ENCODE peak calls at places on chromosomes 2 and 18, in seven cellular contexts. O is endothelial cell, Z is cardiac fibroblast, E is WTC11, Q is fibroblast of villous mesenchyme, D is OCI-LY7, P is right atrium auricular region. K is an unnamed sample.

GRCh38 chr2:58539973-58540372 is 298.8 kb upstream of the FANCL start:
- DNase-seq in O (no peak), Z (no peak), E (no peak), Q (no peak), D (no peak), P (no peak), K (no peak)

GRCh38 chr2:143934170-143934912 is 585.6 kb downstream of the ZEB2 start:
- DNase-seq in O (no peak), Z (no peak), E (no peak), Q (peak; percentile 52), D (no peak), P (no peak), K (no peak)

GRCh38 chr2:229387815-229388214 is 116.7 kb upstream of the PID1 start:
- DNase-seq in O (no peak), Z (no peak), E (no peak), Q (no peak), D (no peak), P (no peak), K (no peak)

GRCh38 chr2:2787301-2787907 is 456.3 kb upstream of the MYT1L start:
- DNase-seq in O (no peak), Z (no peak), E (peak; percentile 26), Q (no peak), D (no peak), P (no peak), K (no peak)

GRCh38 chr2:240386321-240386720 is 49.1 kb upstream of the GPC1 start:
- DNase-seq in O (no peak), Z (no peak), E (no peak), Q (no peak), D (no peak), P (no peak), K (no peak)

GRCh38 chr2:197740200-197740599 is 35.0 kb downstream of the MARS2 start:
- DNase-seq in O (no peak), Z (no peak), E (no peak), Q (no peak), D (no peak), P (no peak), K (no peak)

GRCh38 chr18:59220164-59220783 is 316 bp downstream of the GRP start:
- DNase-seq in O (peak; percentile 22), Z (no peak), E (peak; percentile 34), Q (no peak), D (no peak), P (no peak), K (peak; percentile 34)

GRCh38 chr18:36539674-36540073 is 242.2 kb downstream of the FHOD3 start:
- DNase-seq in O (no peak), Z (peak; percentile 63), E (no peak), Q (peak; percentile 3), D (no peak), P (no peak), K (no peak)

GRCh38 chr2:173914055-173914922 is 50.9 kb downstream of the SP3 start:
- DNase-seq in O (no peak), Z (no peak), E (no peak), Q (no peak), D (no peak), P (no peak), K (no peak)

GRCh38 chr2:48530033-48530804 is at the start of gene STON1:
- DNase-seq in O (peak; percentile 16), Z (peak; percentile 36), E (peak; percentile 36), Q (peak; percentile 80), D (no peak), P (no peak), K (peak; percentile 70)

GRCh38 chr2:72722492-72723090 is 103.2 kb downstream of the EXOC6B start:
- DNase-seq in O (no peak), Z (peak; percentile 57), E (no peak), Q (peak; percentile 74), D (no peak), P (no peak), K (no peak)

GRCh38 chr2:233919938-233920337 is 2.8 kb downstream of the TRPM8 start:
- DNase-seq in O (no peak), Z (peak; percentile 61), E (no peak), Q (peak; percentile 6), D (no peak), P (no peak), K (no peak)

GRCh38 chr2:233912799-233913423 is 4.3 kb upstream of the TRPM8 start:
- DNase-seq in O (peak; percentile 78), Z (peak; percentile 43), E (peak; percentile 82), Q (peak; percentile 33), D (peak; percentile 23), P (no peak), K (no peak)

GRCh38 chr2:233919319-233919718 is 2.1 kb downstream of the TRPM8 start:
- DNase-seq in O (no peak), Z (no peak), E (no peak), Q (no peak), D (no peak), P (no peak), K (no peak)

GRCh38 chr2:233917146-233917545 is at the start of gene TRPM8:
- DNase-seq in O (no peak), Z (no peak), E (no peak), Q (no peak), D (no peak), P (no peak), K (no peak)

DNA sequence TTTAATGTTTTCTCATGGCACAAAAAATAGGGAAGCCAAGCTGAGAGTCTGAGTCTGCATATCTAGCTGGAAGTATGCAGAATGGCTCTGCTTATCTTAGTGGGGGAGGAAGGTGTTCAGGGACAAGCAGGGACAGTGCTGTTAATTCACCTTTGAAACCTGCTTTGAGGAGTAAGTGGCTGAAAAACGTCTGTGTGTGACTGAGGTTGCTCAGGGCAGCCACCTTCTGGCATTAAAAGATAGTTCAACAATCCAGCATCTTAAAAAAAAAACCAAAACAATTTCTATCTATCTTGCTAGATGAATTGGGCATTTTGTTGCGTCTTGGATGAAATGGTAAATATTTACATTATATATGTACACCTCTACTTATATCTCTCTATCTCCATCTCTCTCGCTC is 2.0 kb upstream of the TRPM8 start:
- DNase-seq in O (no peak), Z (peak; percentile 10), E (no peak), Q (no peak), D (peak; percentile 7), P (no peak), K (no peak)
- TF ChIP-seq CTCF in O (no peak), Z (peak; percentile 25), E (no peak), Q (peak; percentile 14), D (peak; percentile 59), P (no peak), K (peak; percentile 6)

GRCh38 chr2:207260947-207261346 is 95.2 kb upstream of the KLF7 start:
- DNase-seq in O (no peak), Z (peak; percentile 45), E (no peak), Q (peak; percentile 29), D (no peak), P (no peak), K (no peak)
- TF ChIP-seq CTCF in O (no peak), Z (no peak), E (no peak), Q (no peak), D (no peak), P (no peak), K (no peak)

GRCh38 chr2:215728504-215729065 is 284.8 kb downstream of the MREG start:
- DNase-seq in O (no peak), Z (peak; percentile 99), E (no peak), Q (peak; percentile 96), D (no peak), P (no peak), K (peak; percentile 17)
- TF ChIP-seq CTCF in O (no peak), Z (peak; percentile 21), E (no peak), Q (no peak), D (no peak), P (no peak), K (no peak)

DNA sequence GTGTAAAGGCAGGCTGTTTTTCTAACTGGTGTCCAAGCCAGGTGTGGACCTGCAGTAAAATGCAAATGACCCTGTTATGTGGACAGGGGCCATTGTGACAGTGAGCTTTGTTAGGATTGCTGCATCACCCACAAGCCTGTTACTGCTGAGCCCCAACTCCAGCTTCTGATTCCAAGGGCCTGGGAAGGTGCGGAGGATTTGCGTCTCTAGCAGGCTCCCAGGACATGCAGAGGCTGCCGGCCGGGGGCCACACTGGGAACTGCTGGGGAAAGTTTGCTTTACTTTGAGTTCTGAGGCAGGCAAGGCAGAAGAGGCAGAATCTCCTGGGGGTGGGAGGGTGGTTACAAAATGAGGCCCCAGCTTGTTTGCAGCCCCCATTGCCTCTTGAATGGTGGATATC is 164.1 kb downstream of the GLI2 start:
- DNase-seq in O (no peak), Z (no peak), E (peak; percentile 44), Q (no peak), D (no peak), P (no peak), K (no peak)
- TF ChIP-seq CTCF in O (no peak), Z (no peak), E (no peak), Q (no peak), D (no peak), P (no peak), K (no peak)

GRCh38 chr18:37553633-37554398 is 11.8 kb downstream of the CELF4 start:
- DNase-seq in O (peak; percentile 39), Z (no peak), E (peak; percentile 69), Q (no peak), D (no peak), P (no peak), K (no peak)
- TF ChIP-seq CTCF in O (peak; percentile 54), Z (no peak), E (peak; percentile 43), Q (peak; percentile 10), D (no peak), P (no peak), K (no peak)

DNA sequence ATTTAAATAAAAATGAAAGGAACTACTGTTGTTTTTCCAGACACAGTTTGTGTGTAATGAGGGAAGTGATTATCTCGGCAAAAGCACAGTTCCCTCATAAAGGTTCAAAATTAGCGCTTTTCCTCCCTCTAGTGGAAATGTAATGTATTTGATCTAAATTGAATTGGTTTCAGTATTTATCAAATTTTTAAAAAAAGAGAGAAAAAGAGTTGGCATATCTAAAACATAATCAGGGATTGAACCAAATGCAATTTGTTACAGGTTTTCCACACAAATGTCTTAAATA is 37.5 kb downstream of the CMPK2 start:
- DNase-seq in O (no peak), Z (peak; percentile 47), E (no peak), Q (peak; percentile 67), D (peak; percentile 66), P (no peak), K (no peak)
- TF ChIP-seq CTCF in O (peak; percentile 67), Z (peak; percentile 32), E (no peak), Q (peak; percentile 37), D (peak; percentile 85), P (peak; percentile 12), K (no peak)

GRCh38 chr2:236176417-236176816 is 8.2 kb upstream of the GBX2 start:
- DNase-seq in O (peak; percentile 55), Z (peak; percentile 35), E (peak; percentile 62), Q (peak; percentile 28), D (peak; percentile 32), P (no peak), K (peak; percentile 65)
- TF ChIP-seq CTCF in O (peak; percentile 70), Z (peak; percentile 59), E (peak; percentile 88), Q (peak; percentile 60), D (peak; percentile 82), P (no peak), K (peak; percentile 35)

K was measured in GM13976.